ENCODE peak calls at places on chromosomes 13 and 19, in ten cellular contexts. D, Z, W, I, G, B, N, R, O and A are unnamed samples. For H3K4me1, the result is how much of the 10 kb centered on the place peaks cover.

GRCh38 chr13:21539687-21540086 is 64.3 kb downstream of the MICU2 start:
- DNase-seq in B (no peak), I (no peak), G (no peak), N (no peak), W (no peak), D (no peak), O (no peak), R (no peak), Z (no peak), A (no peak)

GRCh38 chr19:57664269-57665127 is 4.2 kb upstream of the ZSCAN4 start:
- DNase-seq in R (peak), O (no peak), Z (peak), G (peak), I (peak), W (peak), N (peak), B (no peak), D (no peak), A (peak)

GRCh38 chr13:100521912-100522490 is 66.6 kb downstream of the GGACT start:
- DNase-seq in B (no peak), D (no peak), I (no peak), Z (no peak), O (no peak), N (no peak), R (no peak), W (no peak), G (no peak), A (no peak)

GRCh38 chr13:31982124-31982523 is 49.5 kb upstream of the FRY start:
- DNase-seq in W (no peak), G (peak), D (no peak), R (no peak), O (no peak), I (no peak), N (no peak), Z (no peak), B (no peak), A (no peak)

GRCh38 chr19:51258165-51258564 is 7.3 kb downstream of the SIGLECL1 start:
- DNase-seq in R (no peak), D (no peak), O (no peak), I (no peak), Z (no peak), G (no peak), W (no peak), N (no peak), B (no peak), A (no peak)

GRCh38 chr13:82947121-82948077 is 934.9 kb downstream of the SLITRK1 start:
- DNase-seq in O (no peak), G (peak), R (no peak), W (no peak), D (no peak), N (no peak), Z (no peak), I (no peak), B (peak), A (no peak)

GRCh38 chr19:33678796-33679195 is 57.0 kb downstream of the CHST8 start:
- DNase-seq in G (no peak), B (no peak), N (no peak), R (peak), W (no peak), I (no peak), D (no peak), Z (no peak), O (no peak), A (peak)

GRCh38 chr13:50512602-50513527 is 330.6 kb downstream of the DLEU7 start:
- DNase-seq in R (peak), W (peak), B (no peak), O (no peak), Z (peak), N (peak), I (peak), D (no peak), G (no peak), A (peak)

GRCh38 chr19:7346488-7346971 is 2.2 kb upstream of the ARHGEF18 start:
- DNase-seq in G (no peak), D (no peak), I (no peak), W (no peak), Z (no peak), N (no peak), O (no peak), R (peak), B (no peak), A (no peak)

GRCh38 chr19:58483776-58484175 is 7.6 kb downstream of the ZNF446 start:
- DNase-seq in O (no peak), D (no peak), G (no peak), B (no peak), Z (no peak), R (no peak), W (no peak), I (no peak), N (no peak), A (no peak)

GRCh38 chr13:60326273-60326672 is 70.7 kb upstream of the TDRD3 start:
- DNase-seq in I (no peak), N (no peak), R (no peak), B (no peak), D (no peak), W (no peak), O (no peak), G (no peak), Z (no peak), A (no peak)

GRCh38 chr19:6063576-6063961 is 46.7 kb downstream of the RFX2 start:
- DNase-seq in R (peak), N (no peak), Z (no peak), O (no peak), I (no peak), D (no peak), W (no peak), B (no peak), G (no peak), A (peak)

GRCh38 chr19:3175761-3176714 is 2.5 kb upstream of the S1PR4 start:
- DNase-seq in W (no peak), G (peak), R (peak), D (no peak), I (no peak), Z (no peak), O (no peak), N (peak), B (peak), A (peak)

GRCh38 chr13:26881154-26881553 is 120.6 kb upstream of the GPR12 start:
- DNase-seq in Z (no peak), N (no peak), W (no peak), I (no peak), R (no peak), B (no peak), D (no peak), G (peak), O (no peak), A (no peak)

GRCh38 chr19:14577885-14578427 is 4.9 kb upstream of the CLEC17A start:
- DNase-seq in I (no peak), R (no peak), Z (no peak), B (no peak), N (no peak), G (no peak), O (no peak), W (no peak), D (no peak), A (no peak)

GRCh38 chr13:31797154-31797775 is 57.9 kb downstream of the RXFP2 start:
- DNase-seq in G (peak), Z (no peak), D (no peak), R (no peak), B (peak), N (no peak), W (no peak), O (no peak), I (peak), A (no peak)

GRCh38 chr13:50936681-50937080 is 27.1 kb downstream of the RNASEH2B start:
- DNase-seq in O (no peak), I (no peak), N (no peak), Z (no peak), D (no peak), G (no peak), R (no peak), W (no peak), B (no peak), A (no peak)

GRCh38 chr19:33296473-33297060 is 5.8 kb downstream of the CEBPA start:
- DNase-seq in I (no peak), W (no peak), Z (no peak), D (no peak), O (no peak), G (no peak), N (no peak), R (peak), B (no peak), A (no peak)

GRCh38 chr19:37942516-37942902 is 35.5 kb downstream of the SIPA1L3 start:
- DNase-seq in O (no peak), D (no peak), N (peak), G (no peak), I (no peak), R (peak), B (no peak), Z (no peak), W (no peak), A (no peak)

GRCh38 chr19:46692918-46693722 is 23.8 kb downstream of the PRKD2 start:
- DNase-seq in D (no peak), N (no peak), I (no peak), B (no peak), G (peak), W (no peak), O (no peak), Z (no peak), R (no peak), A (no peak)

GRCh38 chr13:40490086-40490723 is 176.2 kb downstream of the FOXO1 start:
- DNase-seq in B (no peak), R (no peak), Z (no peak), I (no peak), O (no peak), N (peak), W (no peak), D (no peak), G (no peak), A (no peak)

GRCh38 chr19:55283548-55284393 is at the start of gene BRSK1:
- DNase-seq in N (peak), G (no peak), O (no peak), B (peak), R (no peak), W (peak), Z (peak), D (no peak), I (peak), A (peak)

GRCh38 chr13:19927117-19927734 is 31.3 kb upstream of the ZMYM2 start:
- DNase-seq in N (no peak), I (no peak), B (peak), W (no peak), Z (no peak), G (peak), D (no peak), O (no peak), R (no peak), A (no peak)

GRCh38 chr19:30557212-30557611 is 185.0 kb downstream of the ZNF536 start:
- DNase-seq in Z (no peak), R (no peak), N (no peak), G (no peak), O (no peak), W (no peak), I (no peak), B (no peak), D (no peak), A (no peak)

DNA sequence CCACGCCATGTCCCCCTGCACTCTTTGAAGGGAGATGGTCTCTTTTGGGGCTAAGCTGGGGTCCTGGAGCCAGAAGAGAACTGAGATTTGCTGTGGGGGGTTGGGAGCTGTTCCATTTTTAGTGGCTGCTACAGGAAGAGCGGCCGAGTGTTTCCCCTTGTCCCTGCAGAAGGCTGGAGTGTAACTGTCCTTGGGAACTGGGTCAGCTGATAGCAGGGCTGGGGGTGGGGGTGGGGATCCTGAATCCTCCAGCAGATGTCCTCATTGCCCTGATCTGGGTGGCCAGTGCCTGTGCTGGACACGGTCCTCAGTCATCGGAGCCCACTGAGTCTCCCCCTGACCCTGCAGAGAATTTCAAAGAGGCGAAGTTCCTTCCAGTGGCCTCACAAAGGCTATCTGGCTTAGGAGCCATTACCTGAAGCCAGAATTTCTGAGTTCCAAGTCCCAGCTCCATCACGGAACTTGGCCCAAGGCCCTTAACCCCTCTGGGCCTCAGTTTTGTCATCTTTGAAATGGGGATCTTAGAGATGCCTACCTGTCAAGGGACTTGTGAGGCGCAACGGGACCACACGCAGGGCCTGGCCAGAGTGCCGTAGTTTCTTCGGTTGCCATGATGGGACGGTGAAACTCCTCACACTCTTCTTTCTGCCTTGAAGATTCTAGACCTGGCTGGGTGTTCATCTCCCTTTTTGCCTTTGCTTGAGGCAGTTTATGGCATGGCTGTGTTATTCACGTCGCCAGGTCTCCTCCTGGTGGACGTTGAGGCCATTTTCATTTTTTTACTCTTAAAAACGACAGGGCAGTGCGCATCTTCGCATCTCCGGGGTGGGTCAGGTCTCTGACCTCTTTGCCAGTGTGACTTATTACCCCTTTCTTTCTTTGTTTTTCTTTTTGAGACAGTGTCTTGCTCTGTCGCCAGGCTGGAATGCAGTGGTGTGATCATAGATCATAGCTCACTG is 51.9 kb downstream of the DNM2 start:
- DNase-seq in R (no peak), O (no peak), Z (peak), W (peak), N (peak), I (peak), G (no peak), B (peak), D (no peak), A (peak)
- TF ChIP-seq CTCF in R (peak), O (peak), Z (peak), W (peak), N (peak), I (peak), G (no peak), B (peak), D (peak), A (peak)

GRCh38 chr13:46592410-46592809 is 39.4 kb downstream of the LRCH1 start:
- DNase-seq in G (no peak), O (no peak), I (no peak), B (no peak), Z (no peak), D (no peak), R (no peak), N (no peak), W (no peak), A (no peak)

GRCh38 chr13:46593403-46593802 is 40.4 kb downstream of the LRCH1 start:
- DNase-seq in W (no peak), G (no peak), Z (no peak), B (no peak), D (no peak), R (no peak), O (no peak), I (no peak), N (no peak), A (no peak)

GRCh38 chr13:46586766-46587509 is 34.0 kb downstream of the LRCH1 start:
- DNase-seq in R (no peak), Z (no peak), O (no peak), B (no peak), N (no peak), D (no peak), W (no peak), I (no peak), G (no peak), A (no peak)

GRCh38 chr13:46582190-46582589 is 29.2 kb downstream of the LRCH1 start:
- DNase-seq in B (no peak), W (no peak), O (no peak), I (no peak), N (no peak), R (no peak), G (no peak), D (no peak), Z (no peak), A (no peak)

GRCh38 chr13:46588019-46588418 is 35.0 kb downstream of the LRCH1 start:
- DNase-seq in D (no peak), R (no peak), N (no peak), B (no peak), Z (no peak), O (no peak), W (no peak), I (no peak), G (no peak), A (no peak)
- H3K4me1 ChIP-seq in D (under half), R (under half), N (under half), B (under half), Z (half or more), O (under half), W (under half), I (under half), G (under half), A (under half)

DNA sequence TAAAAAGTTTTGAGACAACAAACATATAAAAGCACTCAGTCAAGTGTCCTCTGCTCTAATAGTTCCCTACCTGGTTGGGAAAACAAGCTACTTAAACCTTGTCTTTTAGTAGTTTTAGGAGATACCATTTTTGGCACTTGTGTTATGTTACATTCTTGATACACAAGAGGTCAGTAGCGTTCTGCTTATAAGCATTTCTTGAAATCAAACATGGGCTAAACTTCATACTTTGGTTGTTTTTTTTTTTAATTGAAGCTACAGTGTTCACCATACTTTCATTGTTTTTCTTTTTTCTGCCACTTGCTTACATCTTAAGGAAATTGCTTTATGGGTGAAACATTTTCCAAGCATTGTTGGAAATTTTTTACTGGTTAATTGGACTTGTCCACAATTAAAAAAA is 12.9 kb downstream of the NHLRC3 start:
- DNase-seq in W (no peak), N (no peak), B (peak), G (peak), R (no peak), O (no peak), D (no peak), Z (no peak), I (peak), A (no peak)
- TF ChIP-seq CTCF in W (peak), N (no peak), B (peak), G (peak), R (peak), O (peak), D (peak), Z (peak), I (peak), A (no peak)

GRCh38 chr19:12949363-12950284 is 4.0 kb downstream of the RAD23A start:
- DNase-seq in B (no peak), R (no peak), W (no peak), G (no peak), O (no peak), N (no peak), Z (no peak), I (no peak), D (no peak), A (no peak)

GRCh38 chr19:12945479-12946091 is at the start of gene RAD23A:
- DNase-seq in D (peak), B (peak), W (peak), N (peak), O (peak), R (peak), I (peak), G (peak), Z (peak), A (peak)

GRCh38 chr19:12947702-12948596 is 2.3 kb downstream of the RAD23A start:
- DNase-seq in G (no peak), I (no peak), Z (no peak), N (peak), O (no peak), R (no peak), B (no peak), D (no peak), W (no peak), A (no peak)

GRCh38 chr19:12946092-12946845 is 607 bp downstream of the RAD23A start:
- DNase-seq in Z (peak), R (peak), G (peak), O (no peak), I (peak), D (no peak), B (peak), W (peak), N (peak), A (peak)

GRCh38 chr19:12948597-12949362 is 3.1 kb downstream of the RAD23A start:
- DNase-seq in D (no peak), Z (no peak), B (no peak), N (no peak), G (no peak), R (no peak), O (no peak), W (no peak), I (no peak), A (no peak)
- H3K4me1 ChIP-seq in D (under half), Z (half or more), B (under half), N (under half), G (under half), R (under half), O (under half), W (half or more), I (under half), A (under half)

GRCh38 chr19:831407-832369 is 4.1 kb downstream of the AZU1 start:
- DNase-seq in D (no peak), N (no peak), I (no peak), O (no peak), R (no peak), G (no peak), Z (no peak), B (no peak), W (no peak), A (no peak)
- TF ChIP-seq CTCF in D (no peak), N (no peak), I (no peak), O (no peak), R (no peak), G (no peak), Z (no peak), B (no peak), W (no peak), A (no peak)

GRCh38 chr13:95117092-95117491 is 184.2 kb downstream of the ABCC4 start:
- DNase-seq in O (no peak), D (no peak), G (peak), R (no peak), Z (no peak), W (no peak), N (no peak), B (peak), I (no peak), A (no peak)

GRCh38 chr13:95120650-95121049 is 180.6 kb downstream of the ABCC4 start:
- DNase-seq in Z (no peak), G (no peak), N (no peak), R (no peak), B (no peak), I (no peak), W (no peak), O (no peak), D (no peak), A (no peak)

GRCh38 chr13:95115525-95115924 is 185.7 kb downstream of the ABCC4 start:
- DNase-seq in R (no peak), B (peak), G (peak), I (no peak), W (no peak), Z (no peak), N (peak), O (no peak), D (no peak), A (no peak)

GRCh38 chr13:95121516-95121915 is 179.7 kb downstream of the ABCC4 start:
- DNase-seq in R (no peak), G (no peak), B (peak), Z (no peak), W (no peak), D (no peak), I (no peak), O (no peak), N (no peak), A (no peak)

DNA sequence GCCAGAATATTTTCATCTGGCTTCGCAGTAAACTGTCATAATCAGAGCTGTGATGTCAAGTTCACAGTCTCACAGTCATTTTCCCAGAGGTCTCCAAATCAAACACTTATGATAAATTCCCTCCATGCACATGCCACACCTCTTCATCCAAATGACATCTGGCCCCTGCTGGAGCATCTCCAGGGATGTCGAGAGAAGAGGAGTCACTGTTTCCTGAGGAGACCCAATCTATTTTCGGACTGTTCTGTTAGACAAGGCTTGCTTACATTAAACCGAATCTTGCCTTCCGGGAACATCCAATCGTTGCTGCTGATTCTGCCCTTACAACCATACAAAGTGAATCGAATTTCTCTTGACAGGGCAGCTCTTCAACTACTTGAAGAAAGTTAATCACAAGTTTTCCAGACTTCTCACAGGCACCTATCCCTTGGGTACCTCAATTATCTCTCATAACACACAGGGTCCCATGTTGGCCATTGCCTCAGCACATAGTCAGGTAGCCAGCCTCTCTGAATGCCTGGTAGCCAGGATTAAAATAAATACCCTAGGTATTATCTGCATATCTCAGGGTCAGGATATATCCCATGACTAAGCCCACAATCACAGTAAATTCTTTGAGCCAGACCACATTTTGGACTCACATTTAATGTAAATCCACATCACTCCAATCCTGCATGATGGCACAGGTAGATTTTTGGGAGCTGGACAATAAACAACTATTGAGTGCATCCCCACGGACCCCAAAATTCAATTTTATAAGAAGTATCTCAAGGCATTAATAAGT is 182.5 kb downstream of the ABCC4 start:
- DNase-seq in D (no peak), Z (no peak), O (no peak), N (no peak), B (no peak), R (no peak), W (no peak), G (no peak), I (no peak), A (no peak)
- H3K4me1 ChIP-seq in D (under half), Z (under half), O (under half), N (under half), B (half or more), R (under half), W (under half), G (under half), I (under half), A (under half)